ENCODE peak calls at places on chromosomes 6 and 20, in nine cellular contexts. D is GM12865; O is HFFc6; C is psoas muscle; E is cardiac fibroblast; I is activated CD8-positive, alpha-beta T cell treated with anti-CD3 and anti-CD28 coated beads for 36 hours; J is uterus; V is astrocyte of the spinal cord; P is H9. N is an unnamed sample.

GRCh38 chr6:158817298-158818007 is 1.7 kb downstream of the EZR start:
- DNase-seq in D (peak; percentile 43), O (no peak), C (no peak), E (peak; percentile 35), I (peak; percentile 29), J (peak; percentile 29), V (peak; percentile 44), P (no peak), N (peak; percentile 34)

GRCh38 chr6:489001-489400 is 97.4 kb downstream of the IRF4 start:
- DNase-seq in D (peak; percentile 37), O (no peak), C (no peak), E (no peak), I (no peak), J (no peak), V (no peak), P (no peak), N (no peak)

GRCh38 chr6:43984442-43985321 is 142.6 kb downstream of the MRPL14 start:
- DNase-seq in D (no peak), O (no peak), C (peak; percentile 70), E (no peak), I (no peak), J (peak; percentile 15), V (no peak), P (no peak), N (no peak)

GRCh38 chr6:106163966-106164877 is 78.1 kb downstream of the PRDM1 start:
- DNase-seq in D (peak; percentile 93), O (peak; percentile 71), C (peak; percentile 57), E (peak; percentile 95), I (peak; percentile 82), J (peak; percentile 43), V (peak; percentile 70), P (no peak), N (peak; percentile 90)

GRCh38 chr6:45438849-45439406 is 61.2 kb upstream of the SUPT3H start:
- DNase-seq in D (no peak), O (peak; percentile 81), C (no peak), E (peak; percentile 94), I (no peak), J (no peak), V (peak; percentile 94), P (no peak), N (peak; percentile 90)

GRCh38 chr20:25987073-25987927 is 290.6 kb upstream of the ZNF337 start:
- DNase-seq in D (peak; percentile 57), O (peak; percentile 18), C (peak; percentile 72), E (peak; percentile 56), I (peak; percentile 67), J (peak; percentile 25), V (peak; percentile 22), P (peak; percentile 84), N (peak; percentile 12)

GRCh38 chr20:63520594-63520938 is at the start of gene PPDPF:
- DNase-seq in D (peak; percentile 91), O (peak; percentile 58), C (peak; percentile 91), E (peak; percentile 83), I (peak; percentile 85), J (peak; percentile 80), V (peak; percentile 78), P (no peak), N (peak; percentile 74)

GRCh38 chr6:1498491-1499113 is 109.2 kb downstream of the FOXF2 start:
- DNase-seq in D (no peak), O (no peak), C (no peak), E (no peak), I (no peak), J (no peak), V (no peak), P (no peak), N (peak; percentile 34)

GRCh38 chr20:58546756-58547526 is 31.7 kb upstream of the APCDD1L start:
- DNase-seq in D (no peak), O (no peak), C (no peak), E (no peak), I (no peak), J (no peak), V (no peak), P (peak; percentile 7), N (no peak)

GRCh38 chr20:40668449-40669228 is 20.4 kb downstream of the MAFB start:
- DNase-seq in D (no peak), O (no peak), C (no peak), E (no peak), I (no peak), J (no peak), V (peak; percentile 31), P (no peak), N (no peak)

GRCh38 chr20:24765316-24766142 is 183.5 kb upstream of the CST7 start:
- DNase-seq in D (no peak), O (no peak), C (no peak), E (no peak), I (no peak), J (no peak), V (no peak), P (peak; percentile 12), N (no peak)

GRCh38 chr6:84801250-84801649 is 36.9 kb upstream of the TBX18 start:
- DNase-seq in D (no peak), O (no peak), C (no peak), E (peak; percentile 37), I (no peak), J (no peak), V (no peak), P (no peak), N (no peak)

GRCh38 chr20:49594143-49594928 is 26.4 kb upstream of the PTGIS start:
- DNase-seq in D (peak; percentile 82), O (peak; percentile 36), C (peak; percentile 87), E (peak; percentile 69), I (peak; percentile 94), J (peak; percentile 84), V (peak; percentile 62), P (no peak), N (peak; percentile 97)

GRCh38 chr6:113526553-113526952 is 330.6 kb upstream of the MARCKS start:
- DNase-seq in D (no peak), O (no peak), C (no peak), E (no peak), I (no peak), J (no peak), V (no peak), P (no peak), N (no peak)

GRCh38 chr6:10268111-10268510 is 146.8 kb downstream of the TFAP2A start:
- DNase-seq in D (no peak), O (no peak), C (no peak), E (no peak), I (no peak), J (no peak), V (no peak), P (peak; percentile 68), N (no peak)

GRCh38 chr6:18406955-18407738 is 20.0 kb downstream of the RNF144B start:
- DNase-seq in D (no peak), O (no peak), C (no peak), E (peak; percentile 76), I (peak; percentile 12), J (no peak), V (no peak), P (no peak), N (no peak)

GRCh38 chr6:31829633-31830492 is 2.3 kb downstream of the HSPA1B start:
- DNase-seq in D (peak; percentile 45), O (peak; percentile 51), C (no peak), E (peak; percentile 72), I (no peak), J (peak; percentile 40), V (peak; percentile 69), P (no peak), N (peak; percentile 51)
- TF ChIP-seq CTCF in D (peak; percentile 18), O (peak; percentile 74), C (peak; percentile 52), E (peak; percentile 8), I (peak; percentile 64), J (peak; percentile 55), V (peak; percentile 24), P (peak; percentile 70), N (peak; percentile 60)

DNA sequence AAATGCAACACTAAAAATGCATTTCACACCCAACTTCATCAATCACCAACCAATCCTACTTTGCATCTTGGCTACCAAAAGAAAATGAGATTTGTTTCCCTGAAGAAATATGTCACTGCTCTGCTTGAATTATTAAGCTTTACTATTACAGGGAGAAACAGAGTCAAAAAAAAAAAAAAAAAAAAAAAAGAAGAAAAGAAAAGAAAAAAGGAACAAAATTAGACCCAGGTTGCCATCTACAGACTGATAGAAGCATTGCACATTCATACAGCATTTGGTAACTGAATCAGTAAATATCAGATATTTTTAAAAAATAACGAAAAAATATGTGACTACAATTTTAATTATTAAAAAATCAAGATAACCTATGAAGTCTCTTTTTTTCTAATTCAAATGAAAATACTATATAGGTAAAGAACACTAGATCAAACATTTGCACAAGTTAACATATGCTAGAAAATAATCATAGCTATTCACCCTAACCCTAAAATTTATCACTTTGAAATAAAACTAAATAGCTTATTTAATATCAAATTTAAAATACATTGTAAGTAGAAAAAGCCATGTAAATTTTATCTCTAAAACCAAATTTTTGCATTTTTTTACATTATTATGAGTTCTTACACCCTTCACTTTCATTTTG is 83.3 kb downstream of the DCDC2 start:
- DNase-seq in D (no peak), O (peak; percentile 1), C (no peak), E (peak; percentile 33), I (no peak), J (no peak), V (peak; percentile 1), P (no peak), N (peak; percentile 17)
- TF ChIP-seq CTCF in D (peak; percentile 50), O (peak; percentile 69), C (peak; percentile 55), E (peak; percentile 58), I (peak; percentile 72), J (no peak), V (peak; percentile 61), P (peak; percentile 78), N (peak; percentile 72)

GRCh38 chr6:24064832-24065231 is 61.2 kb upstream of the NRSN1 start:
- DNase-seq in D (no peak), O (no peak), C (no peak), E (no peak), I (no peak), J (no peak), V (no peak), P (no peak), N (no peak)

GRCh38 chr6:24069546-24069945 is 56.5 kb upstream of the NRSN1 start:
- DNase-seq in D (no peak), O (no peak), C (no peak), E (no peak), I (no peak), J (no peak), V (no peak), P (no peak), N (no peak)

GRCh38 chr6:24060982-24061754 is 64.8 kb upstream of the NRSN1 start:
- DNase-seq in D (peak; percentile 87), O (no peak), C (no peak), E (no peak), I (no peak), J (no peak), V (no peak), P (no peak), N (no peak)

DNA sequence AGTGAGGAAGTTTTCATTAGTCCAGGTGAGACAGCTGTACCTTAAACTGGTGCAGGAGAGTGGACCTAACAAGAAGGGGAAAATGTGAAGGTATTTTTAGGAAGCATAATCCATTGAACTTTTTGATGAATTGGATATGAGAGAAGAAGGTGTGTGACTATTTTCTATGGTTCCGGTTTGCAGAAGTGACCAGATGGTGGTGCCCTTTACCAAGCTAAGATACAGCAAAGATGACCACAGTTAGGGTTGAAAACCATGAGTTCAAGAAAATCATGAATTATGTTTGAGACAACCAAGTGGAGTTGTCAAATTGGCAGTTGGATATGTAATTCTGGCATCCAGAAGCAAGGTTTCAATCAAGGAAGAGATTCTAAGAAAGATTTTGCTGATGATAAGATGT is 61.9 kb upstream of the NRSN1 start:
- DNase-seq in D (peak; percentile 48), O (no peak), C (no peak), E (no peak), I (no peak), J (no peak), V (no peak), P (no peak), N (no peak)
- TF ChIP-seq CTCF in D (peak; percentile 38), O (no peak), C (peak; percentile 10), E (no peak), I (peak; percentile 17), J (no peak), V (peak; percentile 10), P (peak; percentile 83), N (peak; percentile 31)

GRCh38 chr6:129789974-129790373 is 71.1 kb downstream of the TMEM244 start:
- DNase-seq in D (no peak), O (no peak), C (no peak), E (no peak), I (no peak), J (no peak), V (no peak), P (no peak), N (no peak)
- TF ChIP-seq CTCF in D (no peak), O (no peak), C (no peak), E (no peak), I (no peak), J (no peak), V (no peak), P (no peak), N (no peak)